ENCODE peak calls at places on chromosomes 11 and 22, in nine cellular contexts. One of them, this sample, is unnamed.

GRCh38 chr22:41501209-41501608 is 32.3 kb downstream of the ACO2 start:
- DNase-seq in CD4-positive, alpha-beta memory T cell: no peak
- DNase-seq in T-helper 2 cell: no peak
- DNase-seq in H1: no peak
- DNase-seq in Caki2: no peak
- DNase-seq in NCI-H748 treated with DMSO at 0.1 percent for 48 hours: no peak
- DNase-seq in nephron progenitor cell: no peak
- DNase-seq in HuH-7.5: no peak
- DNase-seq in lower lobe of right lung: no peak
- DNase-seq in this sample: peak; percentile 13

GRCh38 chr11:15091620-15092019 is 18.2 kb downstream of the CALCB start:
- DNase-seq in CD4-positive, alpha-beta memory T cell: no peak
- DNase-seq in T-helper 2 cell: no peak
- DNase-seq in H1: no peak
- DNase-seq in Caki2: no peak
- DNase-seq in NCI-H748 treated with DMSO at 0.1 percent for 48 hours: no peak
- DNase-seq in nephron progenitor cell: no peak
- DNase-seq in HuH-7.5: no peak
- DNase-seq in lower lobe of right lung: no peak
- DNase-seq in this sample: no peak

GRCh38 chr11:127651888-127652221 is 651.3 kb upstream of the KIRREL3 start:
- DNase-seq in CD4-positive, alpha-beta memory T cell: no peak
- DNase-seq in T-helper 2 cell: no peak
- DNase-seq in H1: no peak
- DNase-seq in Caki2: no peak
- DNase-seq in NCI-H748 treated with DMSO at 0.1 percent for 48 hours: no peak
- DNase-seq in nephron progenitor cell: no peak
- DNase-seq in HuH-7.5: no peak
- DNase-seq in lower lobe of right lung: no peak
- DNase-seq in this sample: no peak

GRCh38 chr11:78044706-78045105 is 19.0 kb upstream of the THRSP start:
- DNase-seq in CD4-positive, alpha-beta memory T cell: no peak
- DNase-seq in T-helper 2 cell: no peak
- DNase-seq in H1: no peak
- DNase-seq in Caki2: no peak
- DNase-seq in NCI-H748 treated with DMSO at 0.1 percent for 48 hours: no peak
- DNase-seq in nephron progenitor cell: no peak
- DNase-seq in HuH-7.5: no peak
- DNase-seq in lower lobe of right lung: peak; percentile 92
- DNase-seq in this sample: no peak

GRCh38 chr11:119483881-119484371 is 61.0 kb upstream of the THY1 start:
- DNase-seq in CD4-positive, alpha-beta memory T cell: no peak
- DNase-seq in T-helper 2 cell: no peak
- DNase-seq in H1: no peak
- DNase-seq in Caki2: no peak
- DNase-seq in NCI-H748 treated with DMSO at 0.1 percent for 48 hours: no peak
- DNase-seq in nephron progenitor cell: no peak
- DNase-seq in HuH-7.5: no peak
- DNase-seq in lower lobe of right lung: no peak
- DNase-seq in this sample: no peak

GRCh38 chr11:12962306-12962705 is 46.8 kb upstream of the RASSF10 start:
- DNase-seq in CD4-positive, alpha-beta memory T cell: no peak
- DNase-seq in T-helper 2 cell: no peak
- DNase-seq in H1: no peak
- DNase-seq in Caki2: no peak
- DNase-seq in NCI-H748 treated with DMSO at 0.1 percent for 48 hours: no peak
- DNase-seq in nephron progenitor cell: no peak
- DNase-seq in HuH-7.5: no peak
- DNase-seq in lower lobe of right lung: no peak
- DNase-seq in this sample: no peak

GRCh38 chr11:134639586-134640330 is 227.7 kb upstream of the B3GAT1 start:
- DNase-seq in CD4-positive, alpha-beta memory T cell: no peak
- DNase-seq in T-helper 2 cell: no peak
- DNase-seq in H1: no peak
- DNase-seq in Caki2: peak; percentile 77
- DNase-seq in NCI-H748 treated with DMSO at 0.1 percent for 48 hours: no peak
- DNase-seq in nephron progenitor cell: no peak
- DNase-seq in HuH-7.5: no peak
- DNase-seq in lower lobe of right lung: peak; percentile 59
- DNase-seq in this sample: no peak

GRCh38 chr11:119634301-119634700 is 94.7 kb downstream of the NECTIN1 start:
- DNase-seq in CD4-positive, alpha-beta memory T cell: no peak
- DNase-seq in T-helper 2 cell: no peak
- DNase-seq in H1: no peak
- DNase-seq in Caki2: no peak
- DNase-seq in NCI-H748 treated with DMSO at 0.1 percent for 48 hours: no peak
- DNase-seq in nephron progenitor cell: no peak
- DNase-seq in HuH-7.5: no peak
- DNase-seq in lower lobe of right lung: no peak
- DNase-seq in this sample: no peak

GRCh38 chr11:33324211-33324985 is 67.2 kb downstream of the HIPK3 start:
- DNase-seq in CD4-positive, alpha-beta memory T cell: no peak
- DNase-seq in T-helper 2 cell: no peak
- DNase-seq in H1: no peak
- DNase-seq in Caki2: no peak
- DNase-seq in NCI-H748 treated with DMSO at 0.1 percent for 48 hours: no peak
- DNase-seq in nephron progenitor cell: no peak
- DNase-seq in HuH-7.5: no peak
- DNase-seq in lower lobe of right lung: no peak
- DNase-seq in this sample: no peak

GRCh38 chr11:133896642-133897330 is 51.5 kb upstream of the SPATA19 start:
- DNase-seq in CD4-positive, alpha-beta memory T cell: no peak
- DNase-seq in T-helper 2 cell: no peak
- DNase-seq in H1: peak; percentile 43
- DNase-seq in Caki2: no peak
- DNase-seq in NCI-H748 treated with DMSO at 0.1 percent for 48 hours: no peak
- DNase-seq in nephron progenitor cell: no peak
- DNase-seq in HuH-7.5: no peak
- DNase-seq in lower lobe of right lung: no peak
- DNase-seq in this sample: no peak

GRCh38 chr11:130555251-130555841 is 106.9 kb downstream of the ADAMTS15 start:
- DNase-seq in CD4-positive, alpha-beta memory T cell: no peak
- DNase-seq in T-helper 2 cell: no peak
- DNase-seq in H1: no peak
- DNase-seq in Caki2: no peak
- DNase-seq in NCI-H748 treated with DMSO at 0.1 percent for 48 hours: no peak
- DNase-seq in nephron progenitor cell: no peak
- DNase-seq in HuH-7.5: no peak
- DNase-seq in lower lobe of right lung: no peak
- DNase-seq in this sample: no peak

GRCh38 chr11:109865558-109866186 is 227.5 kb upstream of the ZC3H12C start:
- DNase-seq in CD4-positive, alpha-beta memory T cell: no peak
- DNase-seq in T-helper 2 cell: no peak
- DNase-seq in H1: no peak
- DNase-seq in Caki2: peak; percentile 14
- DNase-seq in NCI-H748 treated with DMSO at 0.1 percent for 48 hours: no peak
- DNase-seq in nephron progenitor cell: no peak
- DNase-seq in HuH-7.5: no peak
- DNase-seq in lower lobe of right lung: no peak
- DNase-seq in this sample: no peak

GRCh38 chr11:26719289-26719688 is 2.6 kb downstream of the SLC5A12 start:
- DNase-seq in CD4-positive, alpha-beta memory T cell: no peak
- DNase-seq in T-helper 2 cell: no peak
- DNase-seq in H1: no peak
- DNase-seq in Caki2: no peak
- DNase-seq in NCI-H748 treated with DMSO at 0.1 percent for 48 hours: no peak
- DNase-seq in nephron progenitor cell: no peak
- DNase-seq in HuH-7.5: no peak
- DNase-seq in lower lobe of right lung: no peak
- DNase-seq in this sample: no peak

GRCh38 chr22:49015993-49016908 is 811.4 kb downstream of the BRD1 start:
- DNase-seq in CD4-positive, alpha-beta memory T cell: no peak
- DNase-seq in T-helper 2 cell: no peak
- DNase-seq in H1: peak; percentile 22
- DNase-seq in Caki2: no peak
- DNase-seq in NCI-H748 treated with DMSO at 0.1 percent for 48 hours: no peak
- DNase-seq in nephron progenitor cell: no peak
- DNase-seq in HuH-7.5: no peak
- DNase-seq in lower lobe of right lung: peak; percentile 49
- DNase-seq in this sample: no peak

GRCh38 chr22:29359469-29359868 is 28.9 kb downstream of the AP1B1 start:
- DNase-seq in CD4-positive, alpha-beta memory T cell: no peak
- DNase-seq in T-helper 2 cell: no peak
- DNase-seq in H1: peak; percentile 73
- DNase-seq in Caki2: peak; percentile 52
- DNase-seq in NCI-H748 treated with DMSO at 0.1 percent for 48 hours: no peak
- DNase-seq in nephron progenitor cell: peak; percentile 57
- DNase-seq in HuH-7.5: peak; percentile 64
- DNase-seq in lower lobe of right lung: no peak
- DNase-seq in this sample: peak; percentile 78

GRCh38 chr11:58830693-58831301 is 13.7 kb downstream of the GLYATL2 start:
- DNase-seq in CD4-positive, alpha-beta memory T cell: no peak
- DNase-seq in T-helper 2 cell: no peak
- DNase-seq in H1: no peak
- DNase-seq in Caki2: no peak
- DNase-seq in NCI-H748 treated with DMSO at 0.1 percent for 48 hours: no peak
- DNase-seq in nephron progenitor cell: no peak
- DNase-seq in HuH-7.5: no peak
- DNase-seq in lower lobe of right lung: no peak
- DNase-seq in this sample: no peak

GRCh38 chr11:67364783-67365525 is 8.4 kb downstream of the CLCF1 start:
- DNase-seq in CD4-positive, alpha-beta memory T cell: no peak
- DNase-seq in T-helper 2 cell: no peak
- DNase-seq in H1: no peak
- DNase-seq in Caki2: no peak
- DNase-seq in NCI-H748 treated with DMSO at 0.1 percent for 48 hours: no peak
- DNase-seq in nephron progenitor cell: no peak
- DNase-seq in HuH-7.5: no peak
- DNase-seq in lower lobe of right lung: no peak
- DNase-seq in this sample: no peak

GRCh38 chr11:101915811-101916291 is 471 bp downstream of the ANGPTL5 start:
- DNase-seq in CD4-positive, alpha-beta memory T cell: peak; percentile 1
- DNase-seq in T-helper 2 cell: no peak
- DNase-seq in H1: no peak
- DNase-seq in Caki2: peak; percentile 52
- DNase-seq in NCI-H748 treated with DMSO at 0.1 percent for 48 hours: peak; percentile 38
- DNase-seq in nephron progenitor cell: no peak
- DNase-seq in HuH-7.5: no peak
- DNase-seq in lower lobe of right lung: no peak
- DNase-seq in this sample: no peak

GRCh38 chr22:45575173-45575572 is 72.5 kb downstream of the FBLN1 start:
- DNase-seq in CD4-positive, alpha-beta memory T cell: no peak
- DNase-seq in T-helper 2 cell: no peak
- DNase-seq in H1: no peak
- DNase-seq in Caki2: no peak
- DNase-seq in NCI-H748 treated with DMSO at 0.1 percent for 48 hours: no peak
- DNase-seq in nephron progenitor cell: no peak
- DNase-seq in HuH-7.5: no peak
- DNase-seq in lower lobe of right lung: no peak
- DNase-seq in this sample: no peak

GRCh38 chr22:28873183-28873964 is 10.0 kb upstream of the ZNRF3 start:
- DNase-seq in CD4-positive, alpha-beta memory T cell: no peak
- DNase-seq in T-helper 2 cell: no peak
- DNase-seq in H1: no peak
- DNase-seq in Caki2: no peak
- DNase-seq in NCI-H748 treated with DMSO at 0.1 percent for 48 hours: no peak
- DNase-seq in nephron progenitor cell: no peak
- DNase-seq in HuH-7.5: no peak
- DNase-seq in lower lobe of right lung: no peak
- DNase-seq in this sample: no peak

GRCh38 chr11:76233936-76234703 is 27.8 kb upstream of the WNT11 start:
- DNase-seq in CD4-positive, alpha-beta memory T cell: no peak
- DNase-seq in T-helper 2 cell: no peak
- DNase-seq in H1: no peak
- DNase-seq in Caki2: no peak
- DNase-seq in NCI-H748 treated with DMSO at 0.1 percent for 48 hours: no peak
- DNase-seq in nephron progenitor cell: peak; percentile 39
- DNase-seq in HuH-7.5: peak; percentile 75
- DNase-seq in lower lobe of right lung: peak; percentile 72
- DNase-seq in this sample: peak; percentile 72

GRCh38 chr22:48874956-48875355 is 952.7 kb downstream of the BRD1 start:
- DNase-seq in CD4-positive, alpha-beta memory T cell: no peak
- DNase-seq in T-helper 2 cell: no peak
- DNase-seq in H1: no peak
- DNase-seq in Caki2: no peak
- DNase-seq in NCI-H748 treated with DMSO at 0.1 percent for 48 hours: no peak
- DNase-seq in nephron progenitor cell: no peak
- DNase-seq in HuH-7.5: no peak
- DNase-seq in lower lobe of right lung: peak; percentile 13
- DNase-seq in this sample: no peak

GRCh38 chr11:6637871-6638270 is 17.7 kb downstream of the DCHS1 start:
- DNase-seq in CD4-positive, alpha-beta memory T cell: no peak
- DNase-seq in T-helper 2 cell: no peak
- DNase-seq in H1: no peak
- DNase-seq in Caki2: no peak
- DNase-seq in NCI-H748 treated with DMSO at 0.1 percent for 48 hours: no peak
- DNase-seq in nephron progenitor cell: no peak
- DNase-seq in HuH-7.5: peak; percentile 57
- DNase-seq in lower lobe of right lung: no peak
- DNase-seq in this sample: peak; percentile 58

GRCh38 chr11:36657610-36658225 is 59.7 kb upstream of the RAG2 start:
- DNase-seq in CD4-positive, alpha-beta memory T cell: no peak
- DNase-seq in T-helper 2 cell: no peak
- DNase-seq in H1: no peak
- DNase-seq in Caki2: no peak
- DNase-seq in NCI-H748 treated with DMSO at 0.1 percent for 48 hours: no peak
- DNase-seq in nephron progenitor cell: no peak
- DNase-seq in HuH-7.5: no peak
- DNase-seq in lower lobe of right lung: no peak
- DNase-seq in this sample: no peak

This sample was measured in Right ventricle myocardium superior.